ENCODE peak calls at places on chromosomes 13 and 19, in six cellular contexts. X is cardiac muscle cell; H is GF-D8; P is stimulated activated CD4-positive, alpha-beta T cell treated with anti-CD3 and anti-CD28 coated beads, Interleukin-1b, Interleukin-23, amount 100 ng/mL, for 1 hour; W is erythroblast; Y is neural progenitor cell. M is an unnamed sample.

GRCh38 chr19:10651821-10652220 is 2.3 kb upstream of the ILF3 start:
- DNase-seq in X (no peak), H (no peak), P (no peak), W (no peak), Y (no peak), M (no peak)

GRCh38 chr13:99356216-99357089 is 49.3 kb upstream of the GPR183 start:
- DNase-seq in X (no peak), H (no peak), P (no peak), W (peak), Y (no peak), M (peak)

GRCh38 chr13:95833713-95834112 is 156.8 kb downstream of the DNAJC3 start:
- DNase-seq in X (no peak), H (no peak), P (no peak), W (no peak), Y (no peak), M (no peak)

GRCh38 chr13:49935171-49936084 is 712 bp downstream of the SPRYD7 start:
- DNase-seq in X (no peak), H (peak), P (no peak), W (peak), Y (peak), M (no peak)

GRCh38 chr19:39996218-39996810 is 546 bp upstream of the ZNF546 start:
- DNase-seq in X (peak), H (no peak), P (peak), W (peak), Y (no peak), M (peak)

GRCh38 chr19:36939153-36939552 is 23.0 kb downstream of the ZNF568 start:
- DNase-seq in X (peak), H (no peak), P (no peak), W (no peak), Y (no peak), M (no peak)

GRCh38 chr13:59890064-59890463 is 273.7 kb downstream of the DIAPH3 start:
- DNase-seq in X (no peak), H (no peak), P (no peak), W (no peak), Y (no peak), M (no peak)

GRCh38 chr13:100597253-100597652 is 8.7 kb upstream of the GGACT start:
- DNase-seq in X (no peak), H (no peak), P (no peak), W (no peak), Y (no peak), M (no peak)

GRCh38 chr19:29639086-29639485 is 26.2 kb upstream of the PLEKHF1 start:
- DNase-seq in X (no peak), H (no peak), P (no peak), W (no peak), Y (no peak), M (no peak)

GRCh38 chr13:27619711-27620376 is 485 bp downstream of the LNX2 start:
- DNase-seq in X (no peak), H (no peak), P (no peak), W (peak), Y (no peak), M (peak)

GRCh38 chr19:55418185-55418584 is 10.6 kb upstream of the UBE2S start:
- DNase-seq in X (peak), H (no peak), P (no peak), W (peak), Y (peak), M (peak)

GRCh38 chr13:30373727-30374126 is 48.6 kb upstream of the UBE2L5 start:
- DNase-seq in X (no peak), H (peak), P (no peak), W (no peak), Y (no peak), M (peak)

GRCh38 chr13:30859326-30859725 is 46.7 kb upstream of the MEDAG start:
- DNase-seq in X (no peak), H (no peak), P (no peak), W (no peak), Y (peak), M (no peak)

GRCh38 chr13:44160549-44161278 is 212.9 kb upstream of the SERP2 start:
- DNase-seq in X (no peak), H (no peak), P (no peak), W (no peak), Y (no peak), M (no peak)

GRCh38 chr13:27952931-27953670 is 16.0 kb downstream of the CDX2 start:
- DNase-seq in X (no peak), H (peak), P (no peak), W (no peak), Y (peak), M (no peak)